ENCODE peak calls at places on chromosomes 7 and 10, in five cellular contexts. D, J, R, O and I are unnamed samples.

GRCh38 chr7:50657341-50657873 is 92.2 kb upstream of the DDC start:
- DNase-seq in O (no peak), J (no peak), R (peak), D (no peak), I (peak)

GRCh38 chr10:72328045-72328828 is 26.5 kb downstream of the DNAJB12 start:
- DNase-seq in D (peak), O (no peak), R (peak), J (peak), I (peak)

GRCh38 chr10:51766423-51767145 is 67.2 kb upstream of the CSTF2T start:
- DNase-seq in J (no peak), R (no peak), O (no peak), D (no peak), I (no peak)

GRCh38 chr7:44267719-44268413 is 57.5 kb downstream of the CAMK2B start:
- DNase-seq in D (no peak), R (no peak), J (no peak), O (no peak), I (no peak)

GRCh38 chr10:119049777-119050176 is 20.3 kb downstream of the NANOS1 start:
- DNase-seq in J (no peak), O (no peak), D (no peak), R (no peak), I (no peak)

GRCh38 chr7:19663816-19664531 is 44.9 kb downstream of the POLR1F start:
- DNase-seq in R (no peak), O (no peak), J (no peak), D (no peak), I (no peak)

GRCh38 chr10:69181433-69181832 is 1.4 kb downstream of the SUPV3L1 start:
- DNase-seq in J (no peak), O (no peak), R (no peak), D (no peak), I (no peak)

GRCh38 chr10:77493851-77494788 is 143.5 kb downstream of the KCNMA1 start:
- DNase-seq in O (no peak), R (no peak), D (no peak), J (no peak), I (no peak)

GRCh38 chr7:20191044-20191867 is 25.9 kb downstream of the MACC1 start:
- DNase-seq in R (no peak), O (no peak), J (no peak), D (no peak), I (no peak)

GRCh38 chr10:68561804-68562649 is 1.9 kb downstream of the TET1 start:
- DNase-seq in J (no peak), R (peak), D (peak), O (no peak), I (no peak)

GRCh38 chr7:134686782-134687181 is 40.1 kb downstream of the BPGM start:
- DNase-seq in J (no peak), D (no peak), O (no peak), R (no peak), I (no peak)

GRCh38 chr7:96612034-96612433 is 97.6 kb downstream of the SEM1 start:
- DNase-seq in O (no peak), J (no peak), R (no peak), D (no peak), I (no peak)

GRCh38 chr7:71746004-71746403 is 614.1 kb downstream of the GALNT17 start:
- DNase-seq in J (no peak), R (no peak), O (no peak), D (no peak), I (no peak)

GRCh38 chr7:24899905-24900304 is 80.1 kb downstream of the OSBPL3 start:
- DNase-seq in J (no peak), D (peak), O (no peak), R (no peak), I (no peak)

GRCh38 chr10:78299861-78300453 is 266.3 kb downstream of the RPS24 start:
- DNase-seq in D (peak), O (peak), R (peak), J (no peak), I (no peak)

GRCh38 chr7:23184709-23185354 is 3.0 kb downstream of the NUP42 start:
- DNase-seq in R (peak), D (no peak), O (no peak), J (no peak), I (peak)

GRCh38 chr7:96773483-96773882 is 63.8 kb upstream of the SEM1 start:
- DNase-seq in O (no peak), D (no peak), J (no peak), R (no peak), I (no peak)

GRCh38 chr7:75931676-75932075 is 16.7 kb downstream of the POR start:
- DNase-seq in D (no peak), R (no peak), J (no peak), O (no peak), I (no peak)

GRCh38 chr10:49465717-49466116 is 69.8 kb upstream of the DRGX start:
- DNase-seq in O (no peak), R (no peak), D (no peak), J (no peak), I (no peak)

GRCh38 chr7:74312418-74313021 is 23.3 kb downstream of the CLIP2 start:
- DNase-seq in J (no peak), O (no peak), R (no peak), D (no peak), I (peak)

GRCh38 chr10:70092389-70092718 is 39.7 kb downstream of the MACROH2A2 start:
- DNase-seq in D (no peak), O (no peak), R (no peak), J (no peak), I (no peak)

GRCh38 chr10:71970331-71970730 is 6.1 kb downstream of the CHST3 start:
- DNase-seq in D (peak), J (peak), R (no peak), O (no peak), I (peak)

GRCh38 chr7:152383341-152384234 is 52.2 kb downstream of the KMT2C start:
- DNase-seq in R (no peak), D (no peak), J (no peak), O (no peak), I (no peak)

GRCh38 chr10:111962951-111963350 is 220.6 kb downstream of the GPAM start:
- DNase-seq in R (no peak), D (no peak), J (no peak), O (no peak), I (no peak)

GRCh38 chr7:94922457-94922856 is 15.1 kb downstream of the PPP1R9A start:
- DNase-seq in O (no peak), D (no peak), J (no peak), R (no peak), I (no peak)

GRCh38 chr10:102537948-102538347 is 34.2 kb downstream of the SUFU start:
- DNase-seq in D (no peak), O (no peak), R (no peak), J (no peak), I (no peak)

GRCh38 chr7:140525741-140526140 is 46.4 kb upstream of the MKRN1 start:
- DNase-seq in D (no peak), J (no peak), O (no peak), R (peak), I (no peak)

GRCh38 chr7:94244760-94245159 is 149.9 kb upstream of the COL1A2 start:
- DNase-seq in R (no peak), D (no peak), J (no peak), O (no peak), I (no peak)

GRCh38 chr10:77333610-77334340 is 303.8 kb downstream of the KCNMA1 start:
- DNase-seq in O (no peak), J (no peak), D (no peak), R (no peak), I (no peak)

GRCh38 chr7:131556055-131556911 is at the start of gene PODXL:
- DNase-seq in J (peak), D (peak), O (peak), R (peak), I (peak)

GRCh38 chr10:18737236-18737635 is 78.0 kb downstream of the ARL5B start:
- DNase-seq in O (no peak), J (no peak), R (no peak), D (no peak), I (no peak)

GRCh38 chr7:93171606-93172226 is 23.5 kb upstream of the SAMD9L start:
- DNase-seq in D (no peak), O (no peak), J (no peak), R (no peak), I (no peak)

GRCh38 chr7:105097619-105098018 is 83.6 kb downstream of the KMT2E start:
- DNase-seq in R (no peak), J (no peak), D (no peak), O (no peak), I (no peak)

GRCh38 chr7:98203964-98204605 is 7.2 kb upstream of the BHLHA15 start:
- DNase-seq in R (no peak), J (no peak), D (no peak), O (no peak), I (no peak)

GRCh38 chr7:33400214-33400538 is 270.8 kb downstream of the BBS9 start:
- DNase-seq in R (no peak), O (no peak), J (no peak), D (no peak), I (no peak)

GRCh38 chr10:124737221-124737620 is 7.0 kb downstream of the FAM53B start:
- DNase-seq in J (no peak), D (peak), R (no peak), O (no peak), I (no peak)

GRCh38 chr7:89773594-89773993 is 380.7 kb upstream of the STEAP1 start:
- DNase-seq in D (no peak), O (no peak), J (no peak), R (no peak), I (no peak)

GRCh38 chr10:110655286-110655685 is 11.2 kb downstream of the RBM20 start:
- DNase-seq in O (no peak), D (no peak), R (no peak), J (no peak), I (no peak)

DNA sequence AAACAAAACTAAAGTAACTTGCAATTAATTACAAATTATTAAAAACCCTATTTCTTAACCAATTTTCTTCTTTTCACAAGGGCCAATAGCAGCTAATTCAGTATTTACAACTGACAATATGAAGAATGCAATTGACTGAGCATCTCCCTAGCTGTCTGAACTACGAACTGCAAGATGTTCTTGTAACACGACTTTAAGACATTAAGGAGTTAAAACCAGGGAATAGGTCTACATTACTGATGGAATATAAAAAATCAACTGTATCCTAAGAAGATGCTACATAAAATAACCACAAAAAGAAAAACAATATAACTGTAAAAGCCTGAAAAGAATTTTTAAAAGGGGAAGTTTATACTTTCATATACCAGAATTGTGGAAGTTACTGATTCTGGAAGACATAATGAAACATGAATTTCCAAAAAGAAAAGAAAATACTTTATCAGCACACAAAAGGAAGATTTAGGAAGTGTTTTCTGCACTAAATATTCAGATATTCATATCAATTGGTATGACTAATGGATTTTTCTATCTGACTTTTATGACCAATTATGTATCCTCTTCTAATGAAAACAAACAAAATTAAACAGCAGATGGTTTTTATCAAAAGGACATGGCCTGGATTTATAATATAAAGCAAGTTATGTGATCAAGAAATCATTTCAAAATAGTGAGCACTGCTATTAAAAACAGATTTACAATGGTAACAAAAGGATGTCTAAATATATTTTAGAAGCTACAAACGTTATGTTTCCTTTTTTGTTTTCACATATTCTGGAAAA is 1.6 kb downstream of the GPR22 start:
- DNase-seq in R (no peak), J (no peak), O (no peak), D (no peak), I (no peak)
- TF ChIP-seq CTCF in R (no peak), J (no peak), O (no peak), D (no peak), I (no peak)

DNA sequence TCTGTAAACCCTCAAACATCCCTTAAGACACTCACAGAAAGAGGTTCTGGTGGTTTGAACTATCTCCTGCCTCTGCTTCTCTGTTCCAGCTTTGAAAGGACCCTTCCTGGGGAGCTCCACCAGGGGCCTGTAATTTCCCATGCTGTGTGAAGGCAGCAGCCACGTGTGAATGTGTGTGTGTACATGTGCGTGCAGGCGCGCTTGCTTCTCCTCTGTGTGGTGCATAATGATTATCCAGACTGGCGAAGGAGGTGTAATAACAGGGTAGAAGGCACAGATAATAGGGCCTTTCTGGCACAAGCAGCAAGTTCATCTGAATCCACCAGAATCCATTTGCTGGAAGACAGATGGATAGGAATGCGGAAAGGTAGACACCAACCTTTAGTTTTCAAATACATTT is 466.5 kb downstream of the GRID1 start:
- DNase-seq in D (no peak), O (no peak), R (no peak), J (no peak), I (no peak)
- TF ChIP-seq POLR2AphosphoS5 in D (no peak), O (no peak), R (no peak), J (no peak), I (no peak)

DNA sequence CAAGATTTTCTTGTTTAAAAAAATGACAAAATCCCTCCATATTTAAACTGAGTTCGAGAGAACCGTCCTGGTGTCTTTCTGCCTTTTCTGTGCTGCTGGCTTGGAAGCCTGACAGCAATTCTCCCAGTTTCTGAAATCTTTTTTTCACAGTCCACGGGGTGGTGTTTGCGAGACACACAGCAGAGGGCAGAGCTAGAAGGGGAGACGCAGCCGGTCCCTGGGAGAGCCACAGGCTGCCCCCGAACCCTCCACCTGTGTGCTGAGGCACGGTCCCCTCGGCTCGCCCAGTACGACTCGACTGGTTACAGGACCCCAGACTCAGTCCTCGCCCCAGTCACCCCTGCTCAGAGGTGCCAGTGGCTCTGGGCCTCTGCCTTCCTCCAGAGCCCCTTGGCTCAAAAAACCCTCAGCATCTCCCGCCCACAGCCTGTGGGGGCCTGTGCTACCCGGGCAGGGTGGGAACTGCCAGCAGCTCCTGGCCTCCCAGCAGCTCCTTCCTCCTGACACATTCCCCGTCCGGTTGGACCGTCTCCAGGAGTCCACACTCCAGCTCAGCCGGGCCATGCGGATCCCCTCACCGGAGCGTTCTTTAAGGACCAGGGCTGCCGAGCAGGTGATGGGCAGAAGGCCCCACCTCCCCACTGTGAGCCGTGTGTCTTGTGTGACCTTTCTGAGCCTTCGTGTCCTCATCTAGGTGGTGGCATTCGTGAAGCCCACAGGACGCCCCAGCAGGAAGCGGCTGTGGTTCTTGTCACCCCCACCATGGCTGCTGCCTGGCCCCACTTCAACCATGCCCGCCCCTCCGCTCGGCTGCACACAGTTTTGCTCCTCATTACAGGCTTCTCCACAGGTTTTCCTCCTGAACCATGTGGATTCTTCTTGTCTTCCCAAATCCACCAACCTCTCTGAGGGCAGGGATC is 52.3 kb upstream of the EN2 start:
- DNase-seq in R (no peak), O (no peak), J (no peak), D (peak), I (no peak)
- TF ChIP-seq CTCF in R (no peak), O (no peak), J (no peak), D (peak), I (no peak)

GRCh38 chr7:135757719-135758411 is 9.3 kb upstream of the FAM180A start:
- DNase-seq in R (no peak), J (no peak), O (no peak), D (no peak), I (no peak)

GRCh38 chr7:135753616-135754413 is 5.2 kb upstream of the FAM180A start:
- DNase-seq in J (no peak), R (no peak), O (no peak), D (no peak), I (no peak)

GRCh38 chr7:135758531-135758932 is 9.9 kb upstream of the FAM180A start:
- DNase-seq in O (no peak), R (no peak), D (no peak), J (no peak), I (no peak)

GRCh38 chr7:135756191-135756590 is 7.6 kb upstream of the FAM180A start:
- DNase-seq in J (no peak), O (no peak), R (no peak), D (no peak), I (no peak)

DNA sequence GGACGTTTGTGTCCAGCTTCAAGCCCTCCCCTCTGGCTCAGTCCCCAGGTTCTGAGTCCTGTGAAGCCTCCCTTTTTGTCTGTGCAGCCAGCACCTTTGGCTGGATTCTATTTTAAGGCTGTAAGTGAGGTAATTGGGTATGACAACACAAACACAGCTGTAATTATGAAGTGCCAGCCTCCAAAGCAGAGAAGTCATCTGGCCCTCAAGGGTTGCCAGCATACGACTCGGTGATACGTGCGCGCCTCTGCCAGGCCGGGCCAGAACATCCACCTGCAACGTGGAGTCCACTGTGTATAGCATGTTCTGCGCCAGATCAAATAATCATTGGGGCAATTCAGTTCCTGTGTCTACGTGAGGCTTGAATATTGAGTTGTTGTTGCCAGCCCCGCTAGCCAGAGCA is 6.7 kb upstream of the FAM180A start:
- DNase-seq in J (no peak), O (no peak), D (no peak), R (no peak), I (no peak)
- TF ChIP-seq POLR2AphosphoS5 in J (no peak), O (no peak), D (no peak), R (no peak), I (no peak)

GRCh38 chr7:106313966-106314365 is 29.2 kb upstream of the NAMPT start:
- DNase-seq in J (no peak), O (peak), D (no peak), R (no peak), I (no peak)
- TF ChIP-seq CTCF in J (no peak), O (no peak), D (no peak), R (no peak), I (no peak)

GRCh38 chr10:6275022-6275997 is 72.6 kb downstream of the PFKFB3 start:
- DNase-seq in D (peak), R (peak), O (peak), J (peak), I (peak)
- TF ChIP-seq POLR2AphosphoS5 in D (no peak), R (peak), O (no peak), J (peak), I (peak)

GRCh38 chr7:116953727-116954442 is 584 bp downstream of the ST7 start:
- DNase-seq in D (peak), R (peak), O (peak), J (peak), I (peak)
- TF ChIP-seq CTCF in D (no peak), R (no peak), O (no peak), J (no peak), I (no peak)

GRCh38 chr10:21260793-21261149 is 264.7 kb downstream of the SKIDA1 start:
- DNase-seq in J (no peak), D (no peak), O (no peak), R (no peak), I (no peak)

GRCh38 chr10:21260060-21260792 is 265.3 kb downstream of the SKIDA1 start:
- DNase-seq in D (no peak), O (no peak), J (no peak), R (no peak), I (no peak)

GRCh38 chr10:21261705-21262285 is 263.7 kb downstream of the SKIDA1 start:
- DNase-seq in O (no peak), D (no peak), R (no peak), J (no peak), I (no peak)

GRCh38 chr10:21257191-21257590 is 268.3 kb downstream of the SKIDA1 start:
- DNase-seq in O (no peak), R (no peak), J (no peak), D (no peak), I (no peak)

GRCh38 chr10:21257919-21258318 is 267.6 kb downstream of the SKIDA1 start:
- DNase-seq in D (no peak), J (no peak), O (no peak), R (no peak), I (no peak)
- TF ChIP-seq POLR2AphosphoS5 in D (no peak), J (no peak), O (no peak), R (no peak), I (no peak)

DNA sequence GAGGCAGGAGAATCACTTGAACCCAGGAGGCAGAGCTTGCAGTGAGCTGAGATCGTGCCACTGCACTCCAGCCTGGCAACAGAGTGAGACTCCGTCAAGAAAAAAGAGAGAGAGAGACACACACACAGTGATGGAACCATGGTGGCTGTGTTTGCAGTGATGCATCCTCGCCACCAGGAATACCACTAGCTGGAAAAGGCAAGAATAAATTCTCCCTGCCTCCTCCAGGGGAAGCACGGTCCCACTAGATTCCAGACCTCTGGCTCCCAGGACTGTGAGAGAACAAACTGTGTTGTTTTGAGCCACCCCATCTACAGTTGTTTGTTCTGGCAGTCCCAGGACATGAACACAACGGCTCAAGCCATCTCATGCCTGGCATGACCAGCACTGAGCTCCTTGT is 320.3 kb upstream of the FOXK1 start:
- DNase-seq in J (no peak), O (no peak), R (no peak), D (no peak), I (no peak)
- TF ChIP-seq CTCF in J (no peak), O (no peak), R (no peak), D (peak), I (no peak)